ENCODE peak calls at places on chromosome 17, in nine cellular contexts. U is GM06990; D is activated CD8-positive, alpha-beta T cell treated with anti-CD3 and anti-CD28 coated beads for 36 hours; G is right lobe of liver; E is HL-60; M is GM23338; B is Panc1; C is lung; L is neural crest cell. Z is an unnamed sample.

GRCh38 chr17:45052052-45052772 is 780 bp upstream of the DCAKD start:
- DNase-seq in U (peak; percentile 67), D (peak; percentile 77), G (no peak), E (peak; percentile 72), M (peak; percentile 52), B (no peak), C (peak; percentile 41), L (peak; percentile 33), Z (no peak)

GRCh38 chr17:67440311-67441051 is 63.4 kb downstream of the PITPNC1 start:
- DNase-seq in U (no peak), D (no peak), G (no peak), E (no peak), M (no peak), B (no peak), C (no peak), L (no peak), Z (no peak)

GRCh38 chr17:67143318-67143717 is 99.0 kb downstream of the CACNG1 start:
- DNase-seq in U (no peak), D (no peak), G (no peak), E (no peak), M (no peak), B (no peak), C (no peak), L (no peak), Z (no peak)

GRCh38 chr17:49038544-49038943 is 41.4 kb downstream of the IGF2BP1 start:
- DNase-seq in U (no peak), D (no peak), G (no peak), E (no peak), M (no peak), B (no peak), C (no peak), L (no peak), Z (no peak)

GRCh38 chr17:59381716-59382570 is 50.5 kb downstream of the YPEL2 start:
- DNase-seq in U (no peak), D (no peak), G (peak; percentile 63), E (no peak), M (no peak), B (no peak), C (no peak), L (no peak), Z (no peak)

GRCh38 chr17:77528516-77529327 is 388.0 kb downstream of the SEC14L1 start:
- DNase-seq in U (no peak), D (peak; percentile 66), G (no peak), E (no peak), M (peak; percentile 87), B (no peak), C (no peak), L (peak; percentile 67), Z (no peak)

GRCh38 chr17:42944211-42944610 is 20.0 kb downstream of the AARSD1 start:
- DNase-seq in U (no peak), D (no peak), G (no peak), E (no peak), M (no peak), B (no peak), C (no peak), L (no peak), Z (no peak)

GRCh38 chr17:2084766-2085647 is 30.1 kb downstream of the HIC1 start:
- DNase-seq in U (no peak), D (no peak), G (no peak), E (no peak), M (no peak), B (no peak), C (no peak), L (no peak), Z (no peak)

GRCh38 chr17:77184474-77184873 is 43.7 kb downstream of the SEC14L1 start:
- DNase-seq in U (no peak), D (no peak), G (no peak), E (no peak), M (no peak), B (no peak), C (no peak), L (no peak), Z (no peak)

DNA sequence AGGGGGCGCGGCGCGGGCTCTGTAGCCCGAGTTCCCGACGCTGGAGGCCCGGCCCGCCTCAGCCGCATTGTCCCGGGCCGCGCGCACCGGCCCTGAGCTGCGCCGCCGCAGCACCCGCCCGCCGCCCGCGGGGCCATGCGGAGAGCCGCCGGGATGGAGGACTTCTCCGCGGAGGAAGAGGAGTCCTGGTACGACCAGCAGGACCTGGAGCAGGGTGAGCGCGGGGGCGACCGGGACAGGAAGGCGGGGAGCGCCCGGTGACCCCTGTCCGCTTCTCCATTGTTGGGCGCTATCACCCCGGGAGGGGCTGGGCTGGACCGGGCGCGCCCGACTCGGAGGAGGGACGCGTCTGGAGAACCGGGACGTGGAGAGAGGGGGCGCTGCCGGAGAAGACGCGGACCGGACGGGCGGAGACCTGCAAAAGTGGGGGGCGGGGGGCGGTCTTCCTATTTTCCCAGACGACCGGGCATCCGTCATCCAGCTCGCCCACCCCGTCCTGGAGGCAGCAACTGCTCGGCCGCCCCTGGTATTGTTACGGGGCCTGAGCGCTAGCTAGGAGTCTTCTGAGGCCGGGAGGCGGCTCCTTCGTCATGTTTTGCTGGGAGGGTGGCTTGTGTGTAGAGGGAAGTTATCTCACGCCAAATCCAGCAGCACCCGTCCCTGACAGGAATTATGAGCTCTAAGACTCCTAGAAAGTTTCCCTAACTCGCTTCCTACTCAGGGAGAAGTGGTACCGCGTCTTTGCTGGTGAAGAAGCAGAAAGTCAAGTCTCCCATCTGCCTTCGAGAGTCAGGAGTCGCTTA is 678 bp downstream of the CDR2L start:
- DNase-seq in U (no peak), D (peak; percentile 26), G (peak; percentile 78), E (peak; percentile 27), M (peak; percentile 85), B (no peak), C (peak; percentile 65), L (peak; percentile 49), Z (no peak)
- TF ChIP-seq CTCF in U (no peak), D (no peak), G (peak; percentile 20), E (no peak), M (peak; percentile 48), B (no peak), C (no peak), L (no peak), Z (peak; percentile 28)

DNA sequence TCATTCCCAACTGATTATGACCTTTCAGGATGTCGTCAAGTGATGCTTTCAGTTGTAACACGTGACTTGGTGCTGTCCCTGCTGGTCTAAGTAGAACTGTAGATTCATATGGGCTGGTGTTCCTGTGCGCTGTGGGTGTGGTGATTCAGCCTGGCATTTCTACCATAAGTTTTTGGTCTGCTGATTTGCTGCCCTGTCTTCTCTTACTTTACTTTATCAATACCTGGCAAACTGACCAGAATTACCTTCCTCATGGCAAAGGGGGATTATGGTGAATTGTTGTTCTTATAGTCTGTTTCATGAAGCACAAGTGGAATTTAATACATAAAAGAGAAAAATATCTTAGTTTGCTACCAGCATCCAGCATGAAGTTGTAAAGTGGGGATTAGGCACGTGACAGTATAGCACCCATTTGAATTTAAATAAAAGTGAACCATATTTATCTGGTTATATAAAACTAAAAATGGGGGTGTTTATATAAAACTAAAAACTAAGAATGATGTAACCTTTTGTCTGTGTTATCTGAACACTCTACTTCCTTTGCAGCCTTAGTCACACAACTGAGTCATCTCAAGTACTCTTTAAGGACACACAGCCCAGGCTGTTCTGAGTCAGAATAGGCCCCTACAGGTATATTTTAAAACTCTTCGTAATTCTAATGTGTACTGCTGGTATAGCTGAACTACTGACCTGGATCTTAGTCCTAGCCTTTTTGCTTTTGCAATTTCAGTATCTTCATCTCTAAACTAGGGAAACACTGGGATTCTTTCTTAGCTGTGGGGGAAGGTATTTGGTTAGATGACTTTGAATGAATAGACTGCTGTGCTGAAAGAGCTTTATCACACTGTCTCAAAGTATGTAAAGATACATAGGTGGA is 28.3 kb downstream of the TTC19 start:
- DNase-seq in U (peak; percentile 14), D (peak; percentile 81), G (no peak), E (no peak), M (no peak), B (peak; percentile 78), C (no peak), L (no peak), Z (peak; percentile 83)
- TF ChIP-seq CTCF in U (no peak), D (peak; percentile 21), G (no peak), E (no peak), M (no peak), B (no peak), C (no peak), L (no peak), Z (no peak)

GRCh38 chr17:81230043-81230820 is 7.5 kb upstream of the CEP131 start:
- DNase-seq in U (peak; percentile 20), D (no peak), G (peak; percentile 49), E (no peak), M (peak; percentile 50), B (no peak), C (no peak), L (no peak), Z (no peak)
- TF ChIP-seq CTCF in U (peak; percentile 42), D (no peak), G (peak; percentile 12), E (no peak), M (peak; percentile 76), B (peak; percentile 86), C (no peak), L (peak; percentile 44), Z (peak; percentile 58)

GRCh38 chr17:61551255-61551742 is 39.7 kb downstream of the NACA2 start:
- DNase-seq in U (no peak), D (no peak), G (no peak), E (no peak), M (peak; percentile 61), B (no peak), C (no peak), L (no peak), Z (no peak)
- TF ChIP-seq CTCF in U (peak; percentile 56), D (peak; percentile 68), G (peak; percentile 66), E (peak; percentile 45), M (peak; percentile 61), B (peak; percentile 86), C (peak; percentile 49), L (peak; percentile 82), Z (peak; percentile 73)

GRCh38 chr17:8481089-8481488 is 45.4 kb downstream of the NDEL1 start:
- DNase-seq in U (no peak), D (no peak), G (no peak), E (no peak), M (no peak), B (no peak), C (no peak), L (no peak), Z (no peak)
- TF ChIP-seq CTCF in U (no peak), D (no peak), G (no peak), E (no peak), M (no peak), B (no peak), C (no peak), L (no peak), Z (no peak)

GRCh38 chr17:50213026-50214015 is 11.9 kb upstream of the COL1A1 start:
- DNase-seq in U (no peak), D (peak; percentile 88), G (no peak), E (peak; percentile 25), M (peak; percentile 60), B (no peak), C (no peak), L (no peak), Z (no peak)
- TF ChIP-seq CTCF in U (peak; percentile 27), D (no peak), G (no peak), E (no peak), M (peak; percentile 29), B (no peak), C (no peak), L (no peak), Z (peak; percentile 20)

GRCh38 chr17:4919511-4920047 is 12.5 kb upstream of the GP1BA start:
- DNase-seq in U (no peak), D (no peak), G (no peak), E (no peak), M (peak; percentile 81), B (no peak), C (no peak), L (no peak), Z (no peak)
- TF ChIP-seq CTCF in U (no peak), D (no peak), G (no peak), E (no peak), M (no peak), B (no peak), C (no peak), L (no peak), Z (no peak)